ENCODE peak calls at places on chromosomes 3 and 15, in ten cellular contexts. Q, G, M, U, H, C, B, Z, O and T are unnamed samples.

GRCh38 chr15:45637552-45638033 is 2.8 kb downstream of the SQOR start:
- DNase-seq in Q (no peak), G (peak; percentile 76), M (no peak), U (peak; percentile 77), H (peak; percentile 59), C (peak; percentile 55), B (peak; percentile 72), Z (no peak), O (no peak), T (peak; percentile 48)

GRCh38 chr3:188270423-188270972 is 116.5 kb downstream of the LPP start:
- DNase-seq in Q (no peak), G (no peak), M (peak; percentile 77), U (no peak), H (no peak), C (no peak), B (no peak), Z (no peak), O (peak; percentile 63), T (no peak)

GRCh38 chr3:46702246-46703012 is 1.2 kb downstream of the TMIE start:
- DNase-seq in Q (peak; percentile 20), G (no peak), M (no peak), U (peak; percentile 49), H (no peak), C (no peak), B (no peak), Z (no peak), O (no peak), T (peak; percentile 12)

GRCh38 chr3:143831208-143831607 is 17.1 kb downstream of the SLC9A9 start:
- DNase-seq in Q (no peak), G (no peak), M (no peak), U (no peak), H (no peak), C (no peak), B (no peak), Z (no peak), O (no peak), T (no peak)

GRCh38 chr15:85607141-85607806 is 187.5 kb downstream of the KLHL25 start:
- DNase-seq in Q (no peak), G (no peak), M (no peak), U (no peak), H (no peak), C (no peak), B (no peak), Z (no peak), O (no peak), T (no peak)

GRCh38 chr3:151387443-151388241 is 3.1 kb upstream of the P2RY12 start:
- DNase-seq in Q (no peak), G (no peak), M (no peak), U (no peak), H (no peak), C (no peak), B (no peak), Z (no peak), O (no peak), T (no peak)

GRCh38 chr3:23183731-23184130 is 19.4 kb upstream of the UBE2E2 start:
- DNase-seq in Q (no peak), G (peak; percentile 40), M (no peak), U (no peak), H (peak; percentile 22), C (no peak), B (no peak), Z (no peak), O (peak; percentile 91), T (no peak)

GRCh38 chr15:51681303-51681963 is at the start of gene SCG3:
- DNase-seq in Q (peak; percentile 83), G (peak; percentile 81), M (no peak), U (peak; percentile 80), H (peak; percentile 75), C (peak; percentile 58), B (peak; percentile 26), Z (no peak), O (peak; percentile 98), T (peak; percentile 81)

GRCh38 chr3:88988906-88989305 is 118.5 kb upstream of the EPHA3 start:
- DNase-seq in Q (no peak), G (no peak), M (no peak), U (no peak), H (no peak), C (no peak), B (no peak), Z (no peak), O (peak; percentile 78), T (no peak)

GRCh38 chr3:165439765-165440164 is 243.6 kb upstream of the SLITRK3 start:
- DNase-seq in Q (no peak), G (no peak), M (no peak), U (no peak), H (no peak), C (no peak), B (no peak), Z (no peak), O (peak; percentile 16), T (no peak)

GRCh38 chr3:115072265-115073008 is 74.7 kb downstream of the ZBTB20 start:
- DNase-seq in Q (no peak), G (no peak), M (no peak), U (no peak), H (no peak), C (no peak), B (no peak), Z (no peak), O (no peak), T (no peak)

GRCh38 chr3:53938645-53939044 is 47.0 kb upstream of the SELENOK start:
- DNase-seq in Q (no peak), G (peak; percentile 43), M (no peak), U (no peak), H (no peak), C (no peak), B (peak; percentile 30), Z (no peak), O (no peak), T (no peak)

GRCh38 chr3:178950676-178951075 is 120.9 kb downstream of the ZMAT3 start:
- DNase-seq in Q (no peak), G (no peak), M (no peak), U (no peak), H (no peak), C (no peak), B (no peak), Z (no peak), O (no peak), T (no peak)

GRCh38 chr15:80576519-80577090 is 118.5 kb upstream of the ABHD17C start:
- DNase-seq in Q (no peak), G (no peak), M (no peak), U (no peak), H (no peak), C (no peak), B (no peak), Z (no peak), O (no peak), T (no peak)

GRCh38 chr3:180183346-180183745 is 146.6 kb upstream of the PEX5L start:
- DNase-seq in Q (no peak), G (no peak), M (no peak), U (no peak), H (no peak), C (no peak), B (no peak), Z (no peak), O (no peak), T (no peak)
- H3K4me1 ChIP-seq in Q (no peaks in the 10 kb centered on the region), G (no peaks in the 10 kb centered on the region), M (no peaks in the 10 kb centered on the region), U (no peaks in the 10 kb centered on the region), H (no peaks in the 10 kb centered on the region), C (no peaks in the 10 kb centered on the region), B (no peaks in the 10 kb centered on the region), Z (no peaks in the 10 kb centered on the region), O (no peaks in the 10 kb centered on the region), T (no peaks in the 10 kb centered on the region)

DNA sequence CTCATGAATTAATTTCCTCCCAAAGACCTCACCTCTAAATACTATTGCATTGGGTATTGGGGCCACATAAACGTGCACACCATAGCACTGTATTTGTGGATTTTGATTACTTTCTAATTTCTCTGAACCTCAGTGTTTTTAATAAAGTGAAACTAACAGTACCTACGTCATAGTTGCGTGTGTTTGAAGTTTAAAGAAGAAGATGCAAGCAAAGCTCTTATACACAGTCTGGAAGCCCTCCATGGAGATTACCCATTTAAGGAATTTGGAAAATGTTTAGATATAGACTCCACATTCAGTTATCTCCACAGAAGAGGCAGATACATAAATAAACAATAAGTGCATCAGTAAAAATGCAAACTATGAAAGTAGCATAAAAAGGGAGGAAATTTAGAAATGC is 581.1 kb upstream of the GBE1 start:
- DNase-seq in Q (no peak), G (no peak), M (no peak), U (no peak), H (no peak), C (no peak), B (no peak), Z (no peak), O (no peak), T (no peak)
- H3K4me3 ChIP-seq in Q (no peak overlapping the region), G (no peak overlapping the region), M (no peak overlapping the region), U (no peak overlapping the region), H (no peak overlapping the region), C (no peak overlapping the region), B (no peak overlapping the region), Z (no peak overlapping the region), O (no peak overlapping the region), T (no peak overlapping the region)

DNA sequence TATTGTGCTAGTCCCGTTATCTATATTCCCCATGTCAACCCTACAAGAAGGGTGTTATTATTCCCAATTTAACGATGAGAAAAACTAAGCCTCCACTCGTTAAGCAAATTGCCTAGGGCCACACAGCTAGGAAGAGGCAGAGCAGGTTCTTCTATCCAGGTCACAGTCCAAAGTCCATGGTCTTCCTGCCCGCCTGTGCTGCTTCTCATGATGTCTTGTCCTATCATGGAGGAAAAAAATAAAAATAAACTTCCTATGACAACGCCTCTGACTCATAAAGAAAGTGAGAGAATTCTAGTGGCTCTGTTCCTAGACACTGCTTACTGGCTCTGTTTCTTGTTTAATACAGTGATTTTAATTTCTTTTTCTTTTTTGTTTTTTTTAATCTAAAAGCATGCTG is 9.7 kb downstream of the COL8A1 start:
- DNase-seq in Q (no peak), G (no peak), M (no peak), U (no peak), H (no peak), C (no peak), B (no peak), Z (no peak), O (no peak), T (no peak)
- H3K27ac ChIP-seq in Q (no peak overlapping the region), G (no peak overlapping the region), M (peak overlapping the region; percentile 6), U (no peak overlapping the region), H (peak overlapping the region; percentile 38), C (no peak overlapping the region), B (no peak overlapping the region), Z (peak overlapping the region; percentile 54), O (no peak overlapping the region), T (no peak overlapping the region)

GRCh38 chr15:88454231-88454630 is 13.0 kb downstream of the MRPL46 start:
- DNase-seq in Q (no peak), G (no peak), M (no peak), U (no peak), H (no peak), C (no peak), B (no peak), Z (no peak), O (no peak), T (no peak)

GRCh38 chr15:88456733-88457132 is 10.5 kb downstream of the MRPL46 start:
- DNase-seq in Q (no peak), G (no peak), M (no peak), U (no peak), H (no peak), C (no peak), B (no peak), Z (no peak), O (no peak), T (no peak)

GRCh38 chr15:88449581-88449980 is 17.6 kb downstream of the MRPL46 start:
- DNase-seq in Q (no peak), G (no peak), M (no peak), U (no peak), H (no peak), C (no peak), B (no peak), Z (no peak), O (no peak), T (no peak)

GRCh38 chr15:88450125-88450798 is 16.9 kb downstream of the MRPL46 start:
- DNase-seq in Q (peak; percentile 69), G (peak; percentile 51), M (no peak), U (peak; percentile 66), H (peak; percentile 43), C (peak; percentile 55), B (peak; percentile 30), Z (no peak), O (peak; percentile 85), T (no peak)

GRCh38 chr15:88454867-88455810 is 12.0 kb downstream of the MRPL46 start:
- DNase-seq in Q (peak; percentile 67), G (peak; percentile 67), M (peak; percentile 25), U (peak; percentile 68), H (peak; percentile 32), C (no peak), B (no peak), Z (no peak), O (peak; percentile 91), T (peak; percentile 54)
- H3K4me1 ChIP-seq in Q (no peaks in the 10 kb centered on the region), G (peaks cover 22% of the 10 kb centered on the region), M (no peaks in the 10 kb centered on the region), U (no peaks in the 10 kb centered on the region), H (peaks cover 16% of the 10 kb centered on the region), C (peaks cover under 1% of the 10 kb centered on the region), B (no peaks in the 10 kb centered on the region), Z (no peaks in the 10 kb centered on the region), O (no peaks in the 10 kb centered on the region), T (no peaks in the 10 kb centered on the region)